ENCODE peak calls at places on chromosomes 6 and 20, in five cellular contexts. B, C, V, M and L are unnamed samples.

GRCh38 chr6:131862486-131862885 is 54.7 kb downstream of the ENPP1 start:
- DNase-seq in B (no peak), C (no peak), V (no peak), M (no peak), L (no peak)

GRCh38 chr20:47780990-47781389 is 4.3 kb downstream of the SULF2 start:
- DNase-seq in B (no peak), C (no peak), V (no peak), M (no peak), L (no peak)

GRCh38 chr6:44234101-44235090 is 11.0 kb downstream of the SLC29A1 start:
- DNase-seq in B (peak), C (peak), V (no peak), M (peak), L (peak)

GRCh38 chr6:168789699-168790098 is 348.7 kb downstream of the SMOC2 start:
- DNase-seq in B (no peak), C (no peak), V (no peak), M (no peak), L (no peak)

GRCh38 chr6:100346203-100346602 is 118.5 kb downstream of the SIM1 start:
- DNase-seq in B (no peak), C (no peak), V (no peak), M (no peak), L (no peak)

GRCh38 chr6:35945650-35946025 is 24.7 kb upstream of the SRPK1 start:
- DNase-seq in B (no peak), C (no peak), V (no peak), M (no peak), L (peak)

GRCh38 chr20:57103146-57103800 is 163.2 kb downstream of the BMP7 start:
- DNase-seq in B (no peak), C (no peak), V (no peak), M (no peak), L (no peak)

GRCh38 chr6:137112067-137112355 is 61.4 kb downstream of the IL22RA2 start:
- DNase-seq in B (no peak), C (peak), V (no peak), M (peak), L (no peak)

GRCh38 chr6:31579119-31579505 is 3.1 kb downstream of the LTB start:
- DNase-seq in B (no peak), C (no peak), V (no peak), M (no peak), L (no peak)

GRCh38 chr6:35980991-35981645 is 43.3 kb downstream of the SLC26A8 start:
- DNase-seq in B (no peak), C (no peak), V (no peak), M (no peak), L (no peak)

GRCh38 chr6:112035446-112035845 is 18.5 kb upstream of the CCN6 start:
- DNase-seq in B (no peak), C (no peak), V (no peak), M (no peak), L (no peak)

GRCh38 chr20:54086444-54087134 is 16.2 kb upstream of the BCAS1 start:
- DNase-seq in B (no peak), C (peak), V (no peak), M (no peak), L (peak)

GRCh38 chr20:56750430-56750829 is 121.3 kb downstream of the TFAP2C start:
- DNase-seq in B (peak), C (no peak), V (no peak), M (no peak), L (no peak)

GRCh38 chr6:166204852-166205650 is 37.4 kb upstream of the TBXT start:
- DNase-seq in B (no peak), C (no peak), V (no peak), M (no peak), L (no peak)

GRCh38 chr6:153231048-153231635 is 100.1 kb upstream of the RGS17 start:
- DNase-seq in B (peak), C (peak), V (no peak), M (peak), L (peak)

GRCh38 chr20:47355489-47356219 is 845 bp downstream of the ZMYND8 start:
- DNase-seq in B (no peak), C (no peak), V (no peak), M (no peak), L (no peak)

GRCh38 chr20:1945134-1945618 is 48.7 kb downstream of the PDYN start:
- DNase-seq in B (no peak), C (no peak), V (no peak), M (no peak), L (no peak)

GRCh38 chr20:49482621-49483017 is at the start of gene KCNB1:
- DNase-seq in B (peak), C (peak), V (peak), M (peak), L (peak)

GRCh38 chr6:41036188-41036587 is 2.8 kb downstream of the UNC5CL start:
- DNase-seq in B (no peak), C (no peak), V (no peak), M (no peak), L (no peak)

GRCh38 chr20:46206025-46206424 is 87.9 kb downstream of the CD40 start:
- DNase-seq in B (no peak), C (peak), V (no peak), M (peak), L (peak)

GRCh38 chr6:162264581-162264980 is 463.0 kb downstream of the PRKN start:
- DNase-seq in B (no peak), C (no peak), V (no peak), M (no peak), L (no peak)

GRCh38 chr20:10779911-10780310 is 106.1 kb upstream of the JAG1 start:
- DNase-seq in B (no peak), C (no peak), V (no peak), M (no peak), L (no peak)

GRCh38 chr6:140956567-140957306 is 1176.0 kb upstream of the GJE1 start:
- DNase-seq in B (no peak), C (no peak), V (no peak), M (no peak), L (peak)

GRCh38 chr6:7150381-7151064 is 42.8 kb downstream of the RREB1 start:
- DNase-seq in B (no peak), C (no peak), V (no peak), M (no peak), L (no peak)

GRCh38 chr20:44526129-44526528 is 4.3 kb upstream of the SERINC3 start:
- DNase-seq in B (no peak), C (peak), V (no peak), M (no peak), L (no peak)

GRCh38 chr6:42777126-42777822 is 4.6 kb upstream of the BICRAL start:
- DNase-seq in B (no peak), C (peak), V (no peak), M (peak), L (peak)

GRCh38 chr6:21263531-21264287 is 329.8 kb upstream of the SOX4 start:
- DNase-seq in B (no peak), C (peak), V (no peak), M (no peak), L (no peak)

GRCh38 chr6:110255356-110255755 is 75.1 kb downstream of the CDC40 start:
- DNase-seq in B (peak), C (peak), V (no peak), M (peak), L (peak)

GRCh38 chr20:63056236-63057132 is 49.7 kb upstream of the BHLHE23 start:
- DNase-seq in B (peak), C (no peak), V (peak), M (no peak), L (peak)

GRCh38 chr20:19212524-19213502 is at the start of gene SLC24A3:
- DNase-seq in B (peak), C (no peak), V (no peak), M (no peak), L (peak)

GRCh38 chr6:145669627-145670034 is 65.7 kb downstream of the EPM2A start:
- DNase-seq in B (no peak), C (peak), V (no peak), M (peak), L (peak)

GRCh38 chr20:35956616-35957015 is 2.3 kb upstream of the SCAND1 start:
- DNase-seq in B (no peak), C (no peak), V (no peak), M (no peak), L (no peak)

GRCh38 chr6:2938632-2939083 is 32.7 kb downstream of the SERPINB6 start:
- DNase-seq in B (no peak), C (no peak), V (no peak), M (no peak), L (no peak)

GRCh38 chr20:21027569-21027968 is 78.6 kb downstream of the LINC00237 start:
- DNase-seq in B (peak), C (no peak), V (no peak), M (peak), L (no peak)

GRCh38 chr6:107656381-107656780 is 166.5 kb downstream of the SOBP start:
- DNase-seq in B (no peak), C (no peak), V (no peak), M (no peak), L (no peak)

GRCh38 chr6:170186909-170187668 is 103.8 kb downstream of the DLL1 start:
- DNase-seq in B (no peak), C (no peak), V (no peak), M (no peak), L (no peak)

GRCh38 chr20:37513764-37514359 is 7.2 kb upstream of the NNAT start:
- DNase-seq in B (no peak), C (no peak), V (no peak), M (no peak), L (no peak)

GRCh38 chr6:163711615-163712568 is 297.4 kb downstream of the QKI start:
- DNase-seq in B (no peak), C (no peak), V (no peak), M (no peak), L (peak)

GRCh38 chr6:4402477-4402976 is 267.2 kb upstream of the ECI2 start:
- DNase-seq in B (peak), C (peak), V (no peak), M (peak), L (peak)